ENCODE peak calls at places on chromosome X, in four cellular contexts. N is GDM1, D is pancreas, A is HuH-7.5. R is an unnamed sample.

GRCh38 chrX:106952988-106953387 is 32.8 kb downstream of the CLDN2 start:
- DNase-seq in N (no peak), D (no peak), A (no peak), R (peak; percentile 19)

GRCh38 chrX:69510914-69511513 is 6.9 kb downstream of the NALF2 start:
- DNase-seq in N (no peak), D (no peak), A (no peak), R (no peak)

GRCh38 chrX:40058719-40059118 is 39.0 kb downstream of the BCOR start:
- DNase-seq in N (no peak), D (no peak), A (no peak), R (no peak)

GRCh38 chrX:8755116-8755515 is 23.2 kb upstream of the ANOS1 start:
- DNase-seq in N (no peak), D (no peak), A (no peak), R (no peak)

GRCh38 chrX:119008122-119008744 is 33.8 kb downstream of the LONRF3 start:
- DNase-seq in N (no peak), D (no peak), A (peak; percentile 13), R (peak; percentile 23)

GRCh38 chrX:97267376-97267775 is 383.7 kb downstream of the RPA4 start:
- DNase-seq in N (no peak), D (no peak), A (no peak), R (peak; percentile 41)

GRCh38 chrX:130176354-130176776 is 4.6 kb downstream of the RAB33A start:
- DNase-seq in N (no peak), D (no peak), A (no peak), R (no peak)

GRCh38 chrX:54411732-54412131 is 28.5 kb upstream of the TSR2 start:
- DNase-seq in N (no peak), D (no peak), A (no peak), R (no peak)

GRCh38 chrX:149568701-149569296 is 18.5 kb downstream of the MAGEA9B start:
- DNase-seq in N (no peak), D (no peak), A (no peak), R (no peak)

GRCh38 chrX:131830400-131831184 is 192.5 kb upstream of the STK26 start:
- DNase-seq in N (peak; percentile 83), D (peak; percentile 82), A (no peak), R (peak; percentile 91)

GRCh38 chrX:139304471-139304870 is 226.1 kb upstream of the F9 start:
- DNase-seq in N (no peak), D (no peak), A (no peak), R (no peak)

GRCh38 chrX:54446084-54446483 is 5.9 kb downstream of the TSR2 start:
- DNase-seq in N (no peak), D (peak; percentile 58), A (no peak), R (no peak)

GRCh38 chrX:105552395-105552794 is 269.9 kb upstream of the NRK start:
- DNase-seq in N (no peak), D (no peak), A (no peak), R (peak; percentile 1)

R was measured in fibroblast of villous mesenchyme.